ENCODE peak calls at places on chromosomes 16 and 17, in ten cellular contexts. One of them, this sample, is unnamed.
A peak's percentile ranks its signal among the peaks of the same experiment; 100 is the strongest.

GRCh38 chr16:65318138-65318537 is 196.3 kb upstream of the CDH11 start:
- DNase-seq in GM10248: no peak
- DNase-seq in GM12865: no peak
- DNase-seq in psoas muscle: no peak
- DNase-seq in neural crest cell: no peak
- DNase-seq in transverse colon: no peak
- DNase-seq in ascending aorta: no peak
- DNase-seq in fibroblast of mammary gland: no peak
- DNase-seq in uterus: no peak
- DNase-seq in astrocyte of the cerebellum: peak; percentile 9
- DNase-seq in this sample: no peak

GRCh38 chr16:87926246-87927194 is 9.8 kb downstream of the CA5A start:
- DNase-seq in astrocyte of the cerebellum: no peak
- DNase-seq in transverse colon: no peak
- DNase-seq in ascending aorta: no peak
- DNase-seq in psoas muscle: no peak
- DNase-seq in GM10248: peak; percentile 81
- DNase-seq in neural crest cell: no peak
- DNase-seq in GM12865: peak; percentile 39
- DNase-seq in fibroblast of mammary gland: no peak
- DNase-seq in uterus: no peak
- DNase-seq in this sample: peak; percentile 83

GRCh38 chr16:1145383-1146100 is 7.4 kb upstream of the CACNA1H start:
- DNase-seq in GM12865: no peak
- DNase-seq in fibroblast of mammary gland: no peak
- DNase-seq in transverse colon: no peak
- DNase-seq in neural crest cell: no peak
- DNase-seq in psoas muscle: no peak
- DNase-seq in ascending aorta: no peak
- DNase-seq in GM10248: no peak
- DNase-seq in astrocyte of the cerebellum: no peak
- DNase-seq in uterus: no peak
- DNase-seq in this sample: no peak

GRCh38 chr16:87970206-87970605 is 19.0 kb downstream of the BANP start:
- DNase-seq in transverse colon: no peak
- DNase-seq in ascending aorta: no peak
- DNase-seq in fibroblast of mammary gland: peak; percentile 64
- DNase-seq in psoas muscle: no peak
- DNase-seq in astrocyte of the cerebellum: peak; percentile 86
- DNase-seq in neural crest cell: no peak
- DNase-seq in GM12865: no peak
- DNase-seq in GM10248: no peak
- DNase-seq in uterus: no peak
- DNase-seq in this sample: no peak

GRCh38 chr16:74713325-74713724 is 12.7 kb upstream of the MLKL start:
- DNase-seq in transverse colon: no peak
- DNase-seq in GM10248: no peak
- DNase-seq in GM12865: no peak
- DNase-seq in ascending aorta: no peak
- DNase-seq in astrocyte of the cerebellum: no peak
- DNase-seq in neural crest cell: no peak
- DNase-seq in psoas muscle: no peak
- DNase-seq in uterus: no peak
- DNase-seq in fibroblast of mammary gland: no peak
- DNase-seq in this sample: no peak

GRCh38 chr16:85733839-85734170 is 17.1 kb downstream of the C16orf74 start:
- DNase-seq in fibroblast of mammary gland: no peak
- DNase-seq in ascending aorta: no peak
- DNase-seq in neural crest cell: peak; percentile 48
- DNase-seq in transverse colon: no peak
- DNase-seq in uterus: no peak
- DNase-seq in GM12865: no peak
- DNase-seq in astrocyte of the cerebellum: no peak
- DNase-seq in GM10248: no peak
- DNase-seq in psoas muscle: no peak
- DNase-seq in this sample: no peak

GRCh38 chr16:22235839-22236745 is 30.0 kb downstream of the EEF2K start:
- DNase-seq in astrocyte of the cerebellum: no peak
- DNase-seq in fibroblast of mammary gland: peak; percentile 35
- DNase-seq in GM12865: no peak
- DNase-seq in GM10248: no peak
- DNase-seq in ascending aorta: no peak
- DNase-seq in neural crest cell: no peak
- DNase-seq in psoas muscle: no peak
- DNase-seq in transverse colon: peak; percentile 48
- DNase-seq in uterus: no peak
- DNase-seq in this sample: no peak

GRCh38 chr17:49557204-49558024 is 18.3 kb upstream of the NXPH3 start:
- DNase-seq in uterus: no peak
- DNase-seq in psoas muscle: peak; percentile 16
- DNase-seq in transverse colon: no peak
- DNase-seq in ascending aorta: no peak
- DNase-seq in GM12865: peak; percentile 63
- DNase-seq in astrocyte of the cerebellum: peak; percentile 23
- DNase-seq in fibroblast of mammary gland: peak; percentile 57
- DNase-seq in neural crest cell: peak; percentile 56
- DNase-seq in GM10248: peak; percentile 64
- DNase-seq in this sample: peak; percentile 68

GRCh38 chr16:1775846-1776671 is 3.1 kb upstream of the MRPS34 start:
- DNase-seq in transverse colon: peak; percentile 8
- DNase-seq in GM12865: no peak
- DNase-seq in fibroblast of mammary gland: no peak
- DNase-seq in GM10248: no peak
- DNase-seq in astrocyte of the cerebellum: no peak
- DNase-seq in neural crest cell: no peak
- DNase-seq in psoas muscle: no peak
- DNase-seq in uterus: no peak
- DNase-seq in ascending aorta: no peak
- DNase-seq in this sample: no peak

GRCh38 chr16:28915181-28915580 is 9.9 kb downstream of the RABEP2 start:
- DNase-seq in astrocyte of the cerebellum: no peak
- DNase-seq in GM10248: no peak
- DNase-seq in uterus: no peak
- DNase-seq in ascending aorta: no peak
- DNase-seq in GM12865: no peak
- DNase-seq in transverse colon: no peak
- DNase-seq in neural crest cell: no peak
- DNase-seq in fibroblast of mammary gland: peak; percentile 67
- DNase-seq in psoas muscle: no peak
- DNase-seq in this sample: no peak

GRCh38 chr16:28912558-28912957 is 12.5 kb downstream of the RABEP2 start:
- DNase-seq in psoas muscle: no peak
- DNase-seq in uterus: no peak
- DNase-seq in neural crest cell: no peak
- DNase-seq in astrocyte of the cerebellum: no peak
- DNase-seq in GM12865: no peak
- DNase-seq in transverse colon: no peak
- DNase-seq in fibroblast of mammary gland: no peak
- DNase-seq in GM10248: no peak
- DNase-seq in ascending aorta: no peak
- DNase-seq in this sample: no peak

GRCh38 chr16:28917095-28917494 is 7.9 kb downstream of the RABEP2 start:
- DNase-seq in GM10248: no peak
- DNase-seq in neural crest cell: no peak
- DNase-seq in astrocyte of the cerebellum: no peak
- DNase-seq in ascending aorta: no peak
- DNase-seq in psoas muscle: no peak
- DNase-seq in transverse colon: no peak
- DNase-seq in GM12865: no peak
- DNase-seq in fibroblast of mammary gland: no peak
- DNase-seq in uterus: no peak
- DNase-seq in this sample: no peak

GRCh38 chr16:28910046-28911031 is 14.7 kb downstream of the RABEP2 start:
- DNase-seq in neural crest cell: no peak
- DNase-seq in psoas muscle: peak; percentile 34
- DNase-seq in astrocyte of the cerebellum: no peak
- DNase-seq in GM12865: no peak
- DNase-seq in ascending aorta: no peak
- DNase-seq in GM10248: no peak
- DNase-seq in uterus: no peak
- DNase-seq in fibroblast of mammary gland: peak; percentile 1
- DNase-seq in transverse colon: peak; percentile 74
- DNase-seq in this sample: peak; percentile 71

GRCh38 chr16:28914325-28914724 is 10.7 kb downstream of the RABEP2 start:
- DNase-seq in fibroblast of mammary gland: no peak
- DNase-seq in GM10248: no peak
- DNase-seq in GM12865: no peak
- DNase-seq in ascending aorta: no peak
- DNase-seq in astrocyte of the cerebellum: no peak
- DNase-seq in psoas muscle: no peak
- DNase-seq in uterus: no peak
- DNase-seq in transverse colon: no peak
- DNase-seq in neural crest cell: no peak
- DNase-seq in this sample: no peak
- TF ChIP-seq CTCF in fibroblast of mammary gland: no peak
- TF ChIP-seq CTCF in GM10248: no peak
- TF ChIP-seq CTCF in GM12865: no peak
- TF ChIP-seq CTCF in ascending aorta: no peak
- TF ChIP-seq CTCF in astrocyte of the cerebellum: no peak
- TF ChIP-seq CTCF in psoas muscle: no peak
- TF ChIP-seq CTCF in uterus: no peak
- TF ChIP-seq CTCF in transverse colon: no peak
- TF ChIP-seq CTCF in neural crest cell: no peak
- TF ChIP-seq CTCF in this sample: no peak

GRCh38 chr17:17768415-17769088 is 68.2 kb downstream of the SREBF1 start:
- DNase-seq in psoas muscle: no peak
- DNase-seq in neural crest cell: no peak
- DNase-seq in fibroblast of mammary gland: no peak
- DNase-seq in GM12865: no peak
- DNase-seq in transverse colon: no peak
- DNase-seq in astrocyte of the cerebellum: no peak
- DNase-seq in uterus: no peak
- DNase-seq in ascending aorta: no peak
- DNase-seq in GM10248: no peak
- DNase-seq in this sample: no peak
- TF ChIP-seq CTCF in psoas muscle: no peak
- TF ChIP-seq CTCF in neural crest cell: no peak
- TF ChIP-seq CTCF in fibroblast of mammary gland: no peak
- TF ChIP-seq CTCF in GM12865: no peak
- TF ChIP-seq CTCF in transverse colon: no peak
- TF ChIP-seq CTCF in astrocyte of the cerebellum: no peak
- TF ChIP-seq CTCF in uterus: no peak
- TF ChIP-seq CTCF in ascending aorta: no peak
- TF ChIP-seq CTCF in GM10248: no peak
- TF ChIP-seq CTCF in this sample: no peak

DNA sequence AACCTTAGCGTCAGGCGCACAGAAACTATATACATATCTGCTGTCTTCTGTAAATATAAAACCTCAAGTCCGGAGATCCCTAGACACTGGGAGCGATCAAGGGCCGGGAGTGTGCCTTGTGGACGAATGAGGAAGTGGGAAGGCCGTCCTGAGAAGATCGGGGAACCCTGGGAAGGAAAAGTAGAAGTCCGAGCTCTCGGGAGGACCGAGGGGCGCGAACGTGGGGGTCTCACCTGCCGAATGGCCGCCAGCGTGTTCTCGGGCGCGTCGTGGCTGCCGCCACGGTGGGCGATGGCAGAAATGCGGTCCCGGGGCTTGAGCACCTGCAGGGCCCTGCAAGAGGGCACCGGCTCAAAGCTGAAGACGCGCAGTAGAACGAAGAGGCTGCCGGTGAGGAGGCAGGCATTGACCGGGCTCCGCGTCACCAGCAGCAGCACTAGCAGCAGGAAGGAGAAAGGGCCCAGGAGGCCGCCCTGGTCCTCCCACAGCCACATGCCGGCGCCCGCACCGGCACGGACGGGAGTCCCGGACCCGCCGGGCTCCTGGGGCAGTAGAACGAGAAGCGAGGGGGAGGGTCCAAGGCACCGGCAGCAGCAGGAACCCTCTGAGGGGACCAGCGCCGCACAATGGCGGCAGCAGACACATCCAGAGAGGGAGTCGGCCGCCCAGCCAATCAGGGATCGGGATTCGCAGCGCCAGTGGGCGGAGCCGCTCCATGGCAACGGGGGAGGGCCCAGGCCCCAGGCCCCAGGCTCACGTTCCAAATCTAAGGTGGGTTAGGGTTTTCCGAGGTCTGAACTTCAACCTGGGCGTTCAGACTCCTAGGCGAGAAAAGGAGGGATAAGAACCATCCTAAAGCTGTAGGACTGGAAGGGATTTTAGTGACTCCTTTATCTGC is at the start of gene GDE1:
- DNase-seq in transverse colon: peak; percentile 97
- DNase-seq in psoas muscle: peak; percentile 96
- DNase-seq in fibroblast of mammary gland: peak; percentile 82
- DNase-seq in neural crest cell: peak; percentile 91
- DNase-seq in ascending aorta: peak; percentile 82
- DNase-seq in GM12865: peak; percentile 94
- DNase-seq in GM10248: peak; percentile 95
- DNase-seq in astrocyte of the cerebellum: peak; percentile 63
- DNase-seq in uterus: peak; percentile 95
- DNase-seq in this sample: peak; percentile 95
- TF ChIP-seq CTCF in transverse colon: peak; percentile 40
- TF ChIP-seq CTCF in psoas muscle: peak; percentile 40
- TF ChIP-seq CTCF in fibroblast of mammary gland: peak; percentile 25
- TF ChIP-seq CTCF in neural crest cell: peak; percentile 28
- TF ChIP-seq CTCF in ascending aorta: peak; percentile 55
- TF ChIP-seq CTCF in GM12865: no peak
- TF ChIP-seq CTCF in GM10248: peak; percentile 39
- TF ChIP-seq CTCF in astrocyte of the cerebellum: peak; percentile 37
- TF ChIP-seq CTCF in uterus: peak; percentile 30
- TF ChIP-seq CTCF in this sample: peak; percentile 46

DNA sequence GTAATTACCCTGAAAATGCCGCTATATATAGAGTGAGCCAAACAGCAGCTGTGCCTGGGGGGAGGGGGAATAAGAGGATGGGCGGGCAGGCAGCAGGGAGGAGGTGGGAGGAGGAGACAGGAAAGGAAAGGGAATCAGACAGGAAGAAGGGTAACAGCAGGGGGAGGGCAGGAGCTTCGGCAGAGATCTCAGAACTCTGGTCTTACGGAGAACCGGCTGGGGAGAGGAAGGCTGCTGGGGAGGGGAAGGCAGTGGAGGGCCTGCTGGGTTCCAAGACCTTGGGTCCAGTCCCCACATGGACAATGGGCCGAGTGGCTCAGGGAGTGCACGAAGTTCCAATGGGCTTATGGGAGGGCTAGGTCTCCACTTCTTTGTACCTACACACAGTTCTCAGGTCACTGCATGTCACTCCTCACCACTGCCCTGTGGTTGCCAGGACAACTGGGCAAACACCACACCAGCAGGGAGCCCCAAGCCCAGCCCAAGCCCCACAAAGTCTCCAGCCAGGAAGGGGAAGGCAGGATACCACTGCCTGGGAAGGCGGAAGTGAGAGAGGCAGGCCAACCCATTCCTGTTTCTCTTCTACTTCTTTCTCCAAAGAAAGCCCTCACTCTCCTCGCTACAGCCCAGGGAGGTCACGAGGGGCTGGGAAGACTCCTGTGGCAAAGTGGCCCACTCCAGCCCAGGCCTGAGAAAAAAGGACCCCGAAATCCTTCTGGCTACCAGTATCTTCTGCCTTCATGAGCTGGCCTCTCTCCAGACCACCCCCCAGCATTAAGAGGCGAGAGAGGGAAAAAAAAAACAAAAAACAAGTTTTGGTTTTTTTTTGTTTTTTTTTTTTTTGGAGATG is 25.3 kb downstream of the G6PC3 start:
- DNase-seq in neural crest cell: peak; percentile 63
- DNase-seq in psoas muscle: peak; percentile 82
- DNase-seq in transverse colon: peak; percentile 58
- DNase-seq in fibroblast of mammary gland: peak; percentile 91
- DNase-seq in astrocyte of the cerebellum: peak; percentile 75
- DNase-seq in uterus: peak; percentile 72
- DNase-seq in GM10248: peak; percentile 62
- DNase-seq in GM12865: peak; percentile 38
- DNase-seq in ascending aorta: no peak
- DNase-seq in this sample: peak; percentile 61
- TF ChIP-seq CTCF in neural crest cell: no peak
- TF ChIP-seq CTCF in psoas muscle: no peak
- TF ChIP-seq CTCF in transverse colon: no peak
- TF ChIP-seq CTCF in fibroblast of mammary gland: peak; percentile 30
- TF ChIP-seq CTCF in astrocyte of the cerebellum: peak; percentile 34
- TF ChIP-seq CTCF in uterus: peak; percentile 41
- TF ChIP-seq CTCF in GM10248: no peak
- TF ChIP-seq CTCF in GM12865: no peak
- TF ChIP-seq CTCF in ascending aorta: no peak
- TF ChIP-seq CTCF in this sample: no peak

This sample was measured in GM13976.